ENCODE peak calls at places on chromosomes 13 and 19, in six cellular contexts. One of them, this sample, is unnamed.

GRCh38 chr19:34664168-34664567 is 12.8 kb downstream of the SCGB2B2 start:
- DNase-seq in HepG2: no peak
- DNase-seq in K562: no peak
- DNase-seq in SK-N-SH: no peak
- DNase-seq in GM12878: no peak
- DNase-seq in HCT116: no peak
- DNase-seq in this sample: no peak

GRCh38 chr19:21603431-21604153 is 98.2 kb downstream of the ZNF429 start:
- DNase-seq in HCT116: no peak
- DNase-seq in K562: peak; percentile 54
- DNase-seq in GM12878: no peak
- DNase-seq in HepG2: no peak
- DNase-seq in SK-N-SH: no peak
- DNase-seq in this sample: no peak

GRCh38 chr13:113548778-113549621 is 35.6 kb upstream of the TFDP1 start:
- DNase-seq in K562: peak; percentile 43
- DNase-seq in SK-N-SH: peak; percentile 84
- DNase-seq in HepG2: no peak
- DNase-seq in HCT116: no peak
- DNase-seq in GM12878: no peak
- DNase-seq in this sample: no peak

GRCh38 chr13:105097501-105097900 is 1438.0 kb downstream of the EFNB2 start:
- DNase-seq in HepG2: no peak
- DNase-seq in HCT116: no peak
- DNase-seq in GM12878: no peak
- DNase-seq in K562: no peak
- DNase-seq in SK-N-SH: no peak
- DNase-seq in this sample: no peak

GRCh38 chr13:43484432-43485225 is 302.1 kb downstream of the ENOX1 start:
- DNase-seq in GM12878: no peak
- DNase-seq in K562: no peak
- DNase-seq in SK-N-SH: no peak
- DNase-seq in HCT116: no peak
- DNase-seq in HepG2: no peak
- DNase-seq in this sample: no peak

GRCh38 chr13:35858665-35859064 is 272.5 kb downstream of the DCLK1 start:
- DNase-seq in HepG2: no peak
- DNase-seq in HCT116: no peak
- DNase-seq in SK-N-SH: no peak
- DNase-seq in K562: no peak
- DNase-seq in GM12878: no peak
- DNase-seq in this sample: no peak

GRCh38 chr19:30476997-30477396 is 104.8 kb downstream of the ZNF536 start:
- DNase-seq in HepG2: no peak
- DNase-seq in HCT116: no peak
- DNase-seq in K562: no peak
- DNase-seq in SK-N-SH: no peak
- DNase-seq in GM12878: no peak
- DNase-seq in this sample: no peak

GRCh38 chr19:8335343-8336071 is 7.6 kb downstream of the KANK3 start:
- DNase-seq in HepG2: no peak
- DNase-seq in K562: no peak
- DNase-seq in GM12878: no peak
- DNase-seq in SK-N-SH: peak; percentile 61
- DNase-seq in HCT116: no peak
- DNase-seq in this sample: no peak

GRCh38 chr13:25887962-25888655 is 163.7 kb downstream of the SHISA2 start:
- DNase-seq in K562: no peak
- DNase-seq in HepG2: no peak
- DNase-seq in GM12878: no peak
- DNase-seq in HCT116: no peak
- DNase-seq in SK-N-SH: no peak
- DNase-seq in this sample: no peak

GRCh38 chr19:56949651-56950050 is 109.1 kb upstream of the PEG3 start:
- DNase-seq in HepG2: no peak
- DNase-seq in HCT116: no peak
- DNase-seq in SK-N-SH: no peak
- DNase-seq in K562: no peak
- DNase-seq in GM12878: no peak
- DNase-seq in this sample: no peak

GRCh38 chr13:95553271-95553588 is 710 bp downstream of the CLDN10 start:
- DNase-seq in HepG2: no peak
- DNase-seq in HCT116: no peak
- DNase-seq in GM12878: no peak
- DNase-seq in SK-N-SH: no peak
- DNase-seq in K562: no peak
- DNase-seq in this sample: no peak

GRCh38 chr19:42234364-42234763 is 8.0 kb downstream of the GSK3A start:
- DNase-seq in GM12878: no peak
- DNase-seq in K562: no peak
- DNase-seq in HCT116: no peak
- DNase-seq in HepG2: no peak
- DNase-seq in SK-N-SH: no peak
- DNase-seq in this sample: no peak

GRCh38 chr19:1646149-1646930 is 6.1 kb downstream of the TCF3 start:
- DNase-seq in K562: peak; percentile 21
- DNase-seq in HCT116: no peak
- DNase-seq in GM12878: no peak
- DNase-seq in HepG2: no peak
- DNase-seq in SK-N-SH: no peak
- DNase-seq in this sample: no peak

GRCh38 chr13:113589251-113589960 is 4.9 kb downstream of the TFDP1 start:
- DNase-seq in HCT116: no peak
- DNase-seq in K562: no peak
- DNase-seq in GM12878: no peak
- DNase-seq in HepG2: no peak
- DNase-seq in SK-N-SH: no peak
- DNase-seq in this sample: no peak

GRCh38 chr19:19276386-19276785 is 3.3 kb upstream of the TM6SF2 start:
- DNase-seq in HCT116: no peak
- DNase-seq in GM12878: no peak
- DNase-seq in K562: no peak
- DNase-seq in SK-N-SH: peak; percentile 10
- DNase-seq in HepG2: no peak
- DNase-seq in this sample: no peak

GRCh38 chr13:68076046-68076445 is 845.9 kb upstream of the PCDH9 start:
- DNase-seq in SK-N-SH: no peak
- DNase-seq in GM12878: no peak
- DNase-seq in HepG2: no peak
- DNase-seq in HCT116: no peak
- DNase-seq in K562: no peak
- DNase-seq in this sample: no peak

GRCh38 chr13:24221007-24221406 is 60.5 kb downstream of the SPATA13 start:
- DNase-seq in HCT116: no peak
- DNase-seq in SK-N-SH: no peak
- DNase-seq in K562: peak; percentile 3
- DNase-seq in HepG2: peak; percentile 84
- DNase-seq in GM12878: no peak
- DNase-seq in this sample: no peak

GRCh38 chr13:51726446-51727185 is 77.3 kb downstream of the DHRS12 start:
- DNase-seq in HCT116: no peak
- DNase-seq in K562: no peak
- DNase-seq in SK-N-SH: no peak
- DNase-seq in HepG2: no peak
- DNase-seq in GM12878: no peak
- DNase-seq in this sample: no peak

GRCh38 chr19:19606021-19606420 is 12.5 kb downstream of the PBX4 start:
- DNase-seq in HCT116: peak; percentile 82
- DNase-seq in HepG2: no peak
- DNase-seq in SK-N-SH: no peak
- DNase-seq in GM12878: no peak
- DNase-seq in K562: peak; percentile 13
- DNase-seq in this sample: no peak

GRCh38 chr13:91758724-91759123 is 360.3 kb downstream of the GPC5 start:
- DNase-seq in HepG2: no peak
- DNase-seq in K562: no peak
- DNase-seq in SK-N-SH: no peak
- DNase-seq in HCT116: no peak
- DNase-seq in GM12878: no peak
- DNase-seq in this sample: no peak

GRCh38 chr19:1489463-1489971 is 633 bp downstream of the PCSK4 start:
- DNase-seq in GM12878: no peak
- DNase-seq in K562: no peak
- DNase-seq in SK-N-SH: peak; percentile 25
- DNase-seq in HCT116: no peak
- DNase-seq in HepG2: no peak
- DNase-seq in this sample: no peak

GRCh38 chr19:3557461-3558248 is at the start of gene MFSD12:
- DNase-seq in HepG2: peak; percentile 80
- DNase-seq in GM12878: peak; percentile 57
- DNase-seq in SK-N-SH: peak; percentile 100
- DNase-seq in K562: peak; percentile 97
- DNase-seq in HCT116: peak; percentile 83
- DNase-seq in this sample: no peak

GRCh38 chr19:3554254-3555083 is 2.9 kb downstream of the MFSD12 start:
- DNase-seq in SK-N-SH: peak; percentile 6
- DNase-seq in HepG2: no peak
- DNase-seq in K562: no peak
- DNase-seq in HCT116: no peak
- DNase-seq in GM12878: no peak
- DNase-seq in this sample: no peak

GRCh38 chr19:3555653-3556422 is 1.5 kb downstream of the MFSD12 start:
- DNase-seq in GM12878: no peak
- DNase-seq in HCT116: no peak
- DNase-seq in HepG2: no peak
- DNase-seq in K562: no peak
- DNase-seq in SK-N-SH: peak; percentile 25
- DNase-seq in this sample: no peak

GRCh38 chr19:3556423-3556977 is 886 bp downstream of the MFSD12 start:
- DNase-seq in HepG2: no peak
- DNase-seq in K562: peak; percentile 44
- DNase-seq in GM12878: no peak
- DNase-seq in HCT116: no peak
- DNase-seq in SK-N-SH: no peak
- DNase-seq in this sample: no peak

DNA sequence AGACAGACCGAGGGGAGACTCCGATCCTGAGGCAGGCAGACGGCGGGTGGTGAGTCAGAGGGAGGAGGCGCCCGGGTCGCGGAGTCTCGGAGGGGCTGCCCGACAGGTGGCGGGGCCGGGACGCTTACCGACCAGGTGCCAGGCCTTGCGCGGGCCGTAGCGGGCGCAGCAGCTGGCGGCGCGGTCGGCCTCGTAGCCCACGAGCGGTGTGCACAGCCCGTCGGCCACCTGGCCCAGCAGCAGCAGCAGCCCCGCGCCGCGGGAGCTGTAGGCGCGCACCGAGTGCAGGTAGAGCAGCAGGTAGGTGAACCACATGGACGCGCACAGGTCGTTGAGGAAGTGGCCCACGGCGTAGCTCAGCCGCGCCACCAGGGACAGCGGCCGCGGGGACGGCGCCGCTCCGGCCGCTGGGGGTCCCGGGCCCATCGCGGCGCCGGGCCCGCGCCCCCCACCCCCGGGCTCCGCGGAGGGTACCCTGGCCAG is 367 bp downstream of the MFSD12 start:
- DNase-seq in GM12878: no peak
- DNase-seq in HCT116: no peak
- DNase-seq in HepG2: no peak
- DNase-seq in SK-N-SH: peak; percentile 74
- DNase-seq in K562: peak; percentile 69
- DNase-seq in this sample: no peak
- TF ChIP-seq REST in GM12878: peak; percentile 56
- TF ChIP-seq REST in HCT116: no peak
- TF ChIP-seq REST in HepG2: peak; percentile 22
- TF ChIP-seq REST in SK-N-SH: peak; percentile 64
- TF ChIP-seq REST in K562: no peak
- TF ChIP-seq REST in this sample: no peak

DNA sequence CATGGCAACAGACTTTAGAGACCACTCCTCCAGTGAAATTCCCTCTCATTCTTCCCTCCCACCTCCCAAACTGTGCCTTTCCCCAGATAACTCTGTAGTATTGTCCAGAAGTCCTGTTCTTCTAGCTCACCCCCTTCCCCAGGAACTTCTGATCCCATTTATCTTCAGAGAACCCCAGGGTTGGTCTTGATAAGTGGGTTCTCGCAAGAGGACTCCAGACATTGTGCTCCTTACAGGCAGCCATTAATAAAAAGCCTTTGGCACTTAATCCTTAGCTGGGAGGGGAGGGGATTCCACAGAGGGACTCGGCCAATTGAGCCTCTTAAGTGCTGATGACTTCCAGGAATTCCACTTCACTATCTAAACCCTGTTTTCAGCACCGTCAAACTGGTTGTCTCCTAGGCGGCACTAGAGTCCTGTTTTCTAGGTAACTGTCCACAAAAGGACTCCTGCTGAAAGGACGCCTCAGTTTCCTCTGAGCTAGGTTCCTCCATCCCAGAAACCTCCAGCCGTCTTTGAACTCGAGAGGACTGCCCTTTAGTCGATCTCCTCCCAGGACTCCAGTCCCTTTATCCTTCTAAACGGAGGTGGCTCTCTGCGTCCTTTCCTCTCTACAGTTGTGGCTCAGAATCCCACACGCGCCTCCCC is 2.0 kb downstream of the LTBP4 start:
- DNase-seq in K562: peak; percentile 85
- DNase-seq in HCT116: no peak
- DNase-seq in GM12878: no peak
- DNase-seq in SK-N-SH: no peak
- DNase-seq in HepG2: peak; percentile 28
- DNase-seq in this sample: no peak
- TF ChIP-seq SIN3A in K562: no peak
- TF ChIP-seq SIN3A in HCT116: no peak
- TF ChIP-seq SIN3A in GM12878: no peak
- TF ChIP-seq SIN3A in SK-N-SH: no peak
- TF ChIP-seq SIN3A in HepG2: no peak
- TF ChIP-seq SIN3A in this sample: no peak

GRCh38 chr13:32206097-32206740 is 108.9 kb downstream of the ZAR1L start:
- DNase-seq in HepG2: no peak
- DNase-seq in HCT116: no peak
- DNase-seq in GM12878: no peak
- DNase-seq in K562: no peak
- DNase-seq in SK-N-SH: no peak
- DNase-seq in this sample: no peak
- H3K4me3 ChIP-seq in HepG2: no peak overlapping the region
- H3K4me3 ChIP-seq in HCT116: no peak overlapping the region
- H3K4me3 ChIP-seq in GM12878: no peak overlapping the region
- H3K4me3 ChIP-seq in K562: no peak overlapping the region
- H3K4me3 ChIP-seq in SK-N-SH: no peak overlapping the region
- H3K4me3 ChIP-seq in this sample: no peak overlapping the region

GRCh38 chr13:49953560-49953959 is 17.4 kb upstream of the SPRYD7 start:
- DNase-seq in HepG2: no peak
- DNase-seq in GM12878: no peak
- DNase-seq in K562: no peak
- DNase-seq in SK-N-SH: no peak
- DNase-seq in HCT116: no peak
- DNase-seq in this sample: no peak

GRCh38 chr13:49952168-49952567 is 16.0 kb upstream of the SPRYD7 start:
- DNase-seq in SK-N-SH: no peak
- DNase-seq in GM12878: no peak
- DNase-seq in HCT116: no peak
- DNase-seq in K562: no peak
- DNase-seq in HepG2: no peak
- DNase-seq in this sample: no peak

GRCh38 chr13:49956131-49956530 is 20.0 kb upstream of the SPRYD7 start:
- DNase-seq in K562: no peak
- DNase-seq in GM12878: no peak
- DNase-seq in HepG2: no peak
- DNase-seq in HCT116: no peak
- DNase-seq in SK-N-SH: no peak
- DNase-seq in this sample: no peak

GRCh38 chr13:49958321-49958720 is 22.2 kb upstream of the SPRYD7 start:
- DNase-seq in K562: no peak
- DNase-seq in HCT116: no peak
- DNase-seq in SK-N-SH: no peak
- DNase-seq in GM12878: no peak
- DNase-seq in HepG2: no peak
- DNase-seq in this sample: no peak

GRCh38 chr13:49954674-49955455 is 18.7 kb upstream of the SPRYD7 start:
- DNase-seq in HCT116: no peak
- DNase-seq in GM12878: no peak
- DNase-seq in SK-N-SH: no peak
- DNase-seq in K562: no peak
- DNase-seq in HepG2: no peak
- DNase-seq in this sample: no peak
- TF ChIP-seq REST in HCT116: no peak
- TF ChIP-seq REST in GM12878: no peak
- TF ChIP-seq REST in SK-N-SH: no peak
- TF ChIP-seq REST in K562: no peak
- TF ChIP-seq REST in HepG2: no peak
- TF ChIP-seq REST in this sample: no peak